ENCODE peak calls at places on chromosome 19, in eight cellular contexts. One of them, this sample, is unnamed.

GRCh38 chr19:48627211-48627864 is 8.0 kb downstream of the SPHK2 start:
- DNase-seq in nucleus accumbens: no peak
- DNase-seq in heart left ventricle: no peak
- DNase-seq in GF-D8: no peak
- DNase-seq in stomach: no peak
- DNase-seq in neural crest cell: no peak
- DNase-seq in germinal center: no peak
- DNase-seq in GM13977: no peak
- DNase-seq in this sample: no peak

GRCh38 chr19:11264452-11265176 is 2.3 kb upstream of the DOCK6 start:
- DNase-seq in neural crest cell: no peak
- DNase-seq in stomach: peak; percentile 84
- DNase-seq in GM13977: no peak
- DNase-seq in germinal center: no peak
- DNase-seq in heart left ventricle: peak; percentile 70
- DNase-seq in nucleus accumbens: no peak
- DNase-seq in GF-D8: no peak
- DNase-seq in this sample: no peak

GRCh38 chr19:51089786-51090185 is 7.1 kb upstream of the KLK14 start:
- DNase-seq in neural crest cell: no peak
- DNase-seq in nucleus accumbens: no peak
- DNase-seq in heart left ventricle: no peak
- DNase-seq in stomach: no peak
- DNase-seq in GF-D8: no peak
- DNase-seq in GM13977: no peak
- DNase-seq in germinal center: no peak
- DNase-seq in this sample: no peak

GRCh38 chr19:6069268-6069771 is 41.0 kb downstream of the RFX2 start:
- DNase-seq in GF-D8: no peak
- DNase-seq in heart left ventricle: no peak
- DNase-seq in stomach: no peak
- DNase-seq in GM13977: no peak
- DNase-seq in nucleus accumbens: no peak
- DNase-seq in neural crest cell: no peak
- DNase-seq in germinal center: no peak
- DNase-seq in this sample: no peak

GRCh38 chr19:9406798-9407352 is 28.5 kb downstream of the ZNF266 start:
- DNase-seq in heart left ventricle: peak; percentile 94
- DNase-seq in stomach: peak; percentile 32
- DNase-seq in neural crest cell: no peak
- DNase-seq in nucleus accumbens: peak; percentile 0
- DNase-seq in GF-D8: peak; percentile 88
- DNase-seq in GM13977: peak; percentile 60
- DNase-seq in germinal center: peak; percentile 27
- DNase-seq in this sample: peak; percentile 63

GRCh38 chr19:52658595-52658994 is 20.4 kb upstream of the ZNF83 start:
- DNase-seq in stomach: no peak
- DNase-seq in heart left ventricle: no peak
- DNase-seq in germinal center: no peak
- DNase-seq in nucleus accumbens: no peak
- DNase-seq in neural crest cell: no peak
- DNase-seq in GF-D8: no peak
- DNase-seq in GM13977: no peak
- DNase-seq in this sample: no peak

GRCh38 chr19:28435551-28436261 is 777.2 kb downstream of the UQCRFS1 start:
- DNase-seq in germinal center: no peak
- DNase-seq in GM13977: no peak
- DNase-seq in nucleus accumbens: no peak
- DNase-seq in stomach: no peak
- DNase-seq in heart left ventricle: no peak
- DNase-seq in neural crest cell: no peak
- DNase-seq in GF-D8: no peak
- DNase-seq in this sample: no peak

GRCh38 chr19:47152632-47153031 is 22.0 kb downstream of the SAE1 start:
- DNase-seq in germinal center: no peak
- DNase-seq in neural crest cell: no peak
- DNase-seq in stomach: no peak
- DNase-seq in GF-D8: no peak
- DNase-seq in nucleus accumbens: no peak
- DNase-seq in GM13977: no peak
- DNase-seq in heart left ventricle: no peak
- DNase-seq in this sample: no peak

GRCh38 chr19:52664461-52664860 is 26.3 kb upstream of the ZNF83 start:
- DNase-seq in GF-D8: no peak
- DNase-seq in neural crest cell: no peak
- DNase-seq in nucleus accumbens: no peak
- DNase-seq in germinal center: no peak
- DNase-seq in stomach: no peak
- DNase-seq in GM13977: no peak
- DNase-seq in heart left ventricle: no peak
- DNase-seq in this sample: no peak

GRCh38 chr19:54137913-54138776 is 583 bp downstream of the CNOT3 start:
- DNase-seq in heart left ventricle: no peak
- DNase-seq in neural crest cell: no peak
- DNase-seq in stomach: no peak
- DNase-seq in GM13977: peak; percentile 61
- DNase-seq in GF-D8: no peak
- DNase-seq in nucleus accumbens: no peak
- DNase-seq in germinal center: peak; percentile 47
- DNase-seq in this sample: peak; percentile 40

GRCh38 chr19:33349319-33350289 is 23.9 kb upstream of the CEBPG start:
- DNase-seq in heart left ventricle: no peak
- DNase-seq in neural crest cell: no peak
- DNase-seq in stomach: no peak
- DNase-seq in GM13977: no peak
- DNase-seq in GF-D8: no peak
- DNase-seq in germinal center: no peak
- DNase-seq in nucleus accumbens: no peak
- DNase-seq in this sample: no peak

GRCh38 chr19:340620-341385 is 3.8 kb downstream of the MIER2 start:
- DNase-seq in germinal center: no peak
- DNase-seq in stomach: no peak
- DNase-seq in neural crest cell: no peak
- DNase-seq in GF-D8: no peak
- DNase-seq in heart left ventricle: no peak
- DNase-seq in GM13977: no peak
- DNase-seq in nucleus accumbens: no peak
- DNase-seq in this sample: no peak

GRCh38 chr19:56597696-56598095 is 2.6 kb downstream of the ZNF71 start:
- DNase-seq in heart left ventricle: no peak
- DNase-seq in stomach: no peak
- DNase-seq in GF-D8: no peak
- DNase-seq in neural crest cell: no peak
- DNase-seq in nucleus accumbens: no peak
- DNase-seq in GM13977: no peak
- DNase-seq in germinal center: no peak
- DNase-seq in this sample: no peak

GRCh38 chr19:8158411-8159074 is 9.2 kb upstream of the FBN3 start:
- DNase-seq in stomach: peak; percentile 55
- DNase-seq in heart left ventricle: peak; percentile 45
- DNase-seq in germinal center: peak; percentile 79
- DNase-seq in neural crest cell: peak; percentile 45
- DNase-seq in GM13977: peak; percentile 85
- DNase-seq in GF-D8: peak; percentile 66
- DNase-seq in nucleus accumbens: peak; percentile 52
- DNase-seq in this sample: peak; percentile 82

GRCh38 chr19:29773141-29773540 is 38.6 kb upstream of the CCNE1 start:
- DNase-seq in heart left ventricle: no peak
- DNase-seq in stomach: no peak
- DNase-seq in GF-D8: no peak
- DNase-seq in GM13977: no peak
- DNase-seq in neural crest cell: no peak
- DNase-seq in nucleus accumbens: no peak
- DNase-seq in germinal center: no peak
- DNase-seq in this sample: no peak

GRCh38 chr19:51366050-51366998 is at the start of gene ETFB:
- DNase-seq in GM13977: peak; percentile 96
- DNase-seq in stomach: peak; percentile 98
- DNase-seq in GF-D8: peak; percentile 96
- DNase-seq in germinal center: peak; percentile 95
- DNase-seq in nucleus accumbens: peak; percentile 97
- DNase-seq in heart left ventricle: peak; percentile 100
- DNase-seq in neural crest cell: peak; percentile 92
- DNase-seq in this sample: peak; percentile 97

GRCh38 chr19:47432499-47432898 is 13.2 kb upstream of the MEIS3 start:
- DNase-seq in nucleus accumbens: no peak
- DNase-seq in GM13977: no peak
- DNase-seq in GF-D8: no peak
- DNase-seq in stomach: no peak
- DNase-seq in neural crest cell: no peak
- DNase-seq in heart left ventricle: no peak
- DNase-seq in germinal center: no peak
- DNase-seq in this sample: no peak

GRCh38 chr19:40588110-40588854 is 11.6 kb downstream of the SHKBP1 start:
- DNase-seq in GF-D8: no peak
- DNase-seq in heart left ventricle: no peak
- DNase-seq in nucleus accumbens: no peak
- DNase-seq in neural crest cell: no peak
- DNase-seq in GM13977: no peak
- DNase-seq in germinal center: no peak
- DNase-seq in stomach: no peak
- DNase-seq in this sample: no peak

GRCh38 chr19:35462476-35462953 is 14.5 kb downstream of the FFAR2 start:
- DNase-seq in GF-D8: peak; percentile 97
- DNase-seq in neural crest cell: no peak
- DNase-seq in nucleus accumbens: no peak
- DNase-seq in GM13977: peak; percentile 75
- DNase-seq in stomach: no peak
- DNase-seq in germinal center: peak; percentile 77
- DNase-seq in heart left ventricle: no peak
- DNase-seq in this sample: peak; percentile 74

GRCh38 chr19:16068696-16069259 is 7.5 kb upstream of the TPM4 start:
- DNase-seq in neural crest cell: no peak
- DNase-seq in stomach: no peak
- DNase-seq in germinal center: no peak
- DNase-seq in nucleus accumbens: no peak
- DNase-seq in GM13977: no peak
- DNase-seq in heart left ventricle: no peak
- DNase-seq in GF-D8: no peak
- DNase-seq in this sample: no peak

GRCh38 chr19:12723383-12723642 is 419 bp downstream of the TNPO2 start:
- DNase-seq in germinal center: no peak
- DNase-seq in nucleus accumbens: no peak
- DNase-seq in neural crest cell: no peak
- DNase-seq in stomach: no peak
- DNase-seq in GM13977: no peak
- DNase-seq in heart left ventricle: no peak
- DNase-seq in GF-D8: no peak
- DNase-seq in this sample: no peak

GRCh38 chr19:7138402-7138801 is 68.9 kb downstream of the ZNF557 start:
- DNase-seq in nucleus accumbens: no peak
- DNase-seq in GM13977: no peak
- DNase-seq in neural crest cell: no peak
- DNase-seq in heart left ventricle: no peak
- DNase-seq in stomach: no peak
- DNase-seq in germinal center: no peak
- DNase-seq in GF-D8: no peak
- DNase-seq in this sample: no peak